ENCODE peak calls at places on chromosome 11, in ten cellular contexts. J, R, M, F, V, I, Q, A, Z and Y are unnamed samples.

GRCh38 chr11:67563354-67564114 is 20.1 kb upstream of the GSTP1 start:
- DNase-seq in M (no peak), A (no peak), J (peak; percentile 82), R (no peak), F (no peak), V (no peak), Z (no peak), Q (no peak), I (no peak), Y (no peak)

GRCh38 chr11:74822187-74822586 is 73.5 kb downstream of the RNF169 start:
- DNase-seq in Q (no peak), M (no peak), A (no peak), F (no peak), I (no peak), J (peak; percentile 59), V (peak; percentile 77), R (no peak), Z (no peak), Y (no peak)

GRCh38 chr11:27427183-27427980 is 45.2 kb downstream of the LGR4 start:
- DNase-seq in F (no peak), A (no peak), V (no peak), R (no peak), Z (no peak), Q (no peak), I (no peak), J (no peak), M (no peak), Y (no peak)

GRCh38 chr11:15114501-15115475 is at the start of gene INSC:
- DNase-seq in Z (no peak), J (no peak), I (no peak), Q (no peak), V (no peak), F (no peak), A (no peak), R (no peak), M (peak; percentile 29), Y (peak; percentile 40)

GRCh38 chr11:86742436-86742805 is 57.9 kb upstream of the PRSS23 start:
- DNase-seq in M (no peak), Z (no peak), R (no peak), Q (no peak), A (no peak), V (no peak), F (no peak), I (no peak), J (no peak), Y (no peak)

GRCh38 chr11:18780896-18781295 is 10.7 kb downstream of the PTPN5 start:
- DNase-seq in M (no peak), Z (no peak), I (no peak), V (no peak), Q (no peak), R (no peak), J (no peak), A (no peak), F (no peak), Y (no peak)

GRCh38 chr11:64304316-64305072 is 830 bp upstream of the ESRRA start:
- DNase-seq in A (peak; percentile 94), R (peak; percentile 80), I (peak; percentile 81), F (peak; percentile 90), Z (peak; percentile 81), V (peak; percentile 88), M (peak; percentile 89), J (peak; percentile 85), Q (peak; percentile 89), Y (peak; percentile 91)

GRCh38 chr11:81959341-81959740 is 774.3 kb downstream of the FAM181B start:
- DNase-seq in V (no peak), Q (no peak), R (no peak), J (no peak), A (no peak), I (no peak), M (peak; percentile 18), F (no peak), Z (no peak), Y (no peak)

GRCh38 chr11:77379253-77379652 is 77.8 kb upstream of the GDPD4 start:
- DNase-seq in Z (no peak), M (no peak), R (no peak), V (no peak), Q (no peak), I (no peak), A (no peak), J (no peak), F (no peak), Y (no peak)

GRCh38 chr11:14422052-14422813 is 63.2 kb upstream of the RRAS2 start:
- DNase-seq in I (no peak), A (no peak), F (peak; percentile 37), R (no peak), V (peak; percentile 16), M (peak; percentile 57), Q (no peak), J (peak; percentile 97), Z (peak; percentile 27), Y (peak; percentile 64)

GRCh38 chr11:88164806-88165205 is 10.4 kb downstream of the RAB38 start:
- DNase-seq in M (no peak), Q (no peak), V (no peak), A (no peak), J (no peak), I (no peak), F (no peak), Z (no peak), R (no peak), Y (no peak)

GRCh38 chr11:64765291-64765803 is 5.6 kb upstream of the PYGM start:
- DNase-seq in A (no peak), V (no peak), R (no peak), I (no peak), Z (no peak), F (no peak), J (no peak), M (no peak), Q (no peak), Y (peak; percentile 21)